ENCODE peak calls at places on chromosome X, in seven cellular contexts. One of them, this sample, is unnamed.
A peak's percentile ranks its signal among the peaks of the same experiment; 100 is the strongest.

GRCh38 chrX:10725071-10725470 is 104.7 kb upstream of the MID1 start:
- DNase-seq in body of pancreas: no peak
- DNase-seq in thoracic aorta: no peak
- DNase-seq in foreskin fibroblast: no peak
- DNase-seq in type B pancreatic cell: no peak
- DNase-seq in tibial artery: no peak
- DNase-seq in kidney: no peak
- DNase-seq in this sample: peak; percentile 8

GRCh38 chrX:138858438-138858837 is 146.9 kb upstream of the FGF13 start:
- DNase-seq in foreskin fibroblast: peak; percentile 1
- DNase-seq in kidney: no peak
- DNase-seq in body of pancreas: no peak
- DNase-seq in type B pancreatic cell: no peak
- DNase-seq in tibial artery: no peak
- DNase-seq in thoracic aorta: no peak
- DNase-seq in this sample: no peak

GRCh38 chrX:15903186-15903681 is 48.6 kb upstream of the AP1S2 start:
- DNase-seq in type B pancreatic cell: no peak
- DNase-seq in foreskin fibroblast: no peak
- DNase-seq in body of pancreas: no peak
- DNase-seq in kidney: no peak
- DNase-seq in tibial artery: no peak
- DNase-seq in thoracic aorta: no peak
- DNase-seq in this sample: peak; percentile 44

GRCh38 chrX:26783512-26784225 is 567.7 kb downstream of the MAGEB5 start:
- DNase-seq in tibial artery: no peak
- DNase-seq in kidney: no peak
- DNase-seq in thoracic aorta: peak; percentile 2
- DNase-seq in foreskin fibroblast: no peak
- DNase-seq in type B pancreatic cell: no peak
- DNase-seq in body of pancreas: peak; percentile 52
- DNase-seq in this sample: peak; percentile 1

GRCh38 chrX:155086202-155086840 is 15.0 kb downstream of the BRCC3 start:
- DNase-seq in kidney: peak; percentile 45
- DNase-seq in type B pancreatic cell: no peak
- DNase-seq in foreskin fibroblast: no peak
- DNase-seq in thoracic aorta: no peak
- DNase-seq in tibial artery: no peak
- DNase-seq in body of pancreas: peak; percentile 57
- DNase-seq in this sample: no peak

GRCh38 chrX:154804564-154804956 is 725 bp downstream of the MPP1 start:
- DNase-seq in type B pancreatic cell: no peak
- DNase-seq in kidney: no peak
- DNase-seq in thoracic aorta: no peak
- DNase-seq in tibial artery: no peak
- DNase-seq in foreskin fibroblast: no peak
- DNase-seq in body of pancreas: no peak
- DNase-seq in this sample: no peak

GRCh38 chrX:140526138-140526537 is 21.3 kb upstream of the SOX3 start:
- DNase-seq in type B pancreatic cell: no peak
- DNase-seq in foreskin fibroblast: no peak
- DNase-seq in body of pancreas: no peak
- DNase-seq in thoracic aorta: no peak
- DNase-seq in tibial artery: no peak
- DNase-seq in kidney: no peak
- DNase-seq in this sample: no peak

GRCh38 chrX:153946910-153947769 is 2.7 kb upstream of the RENBP start:
- DNase-seq in tibial artery: peak; percentile 77
- DNase-seq in body of pancreas: peak; percentile 82
- DNase-seq in kidney: no peak
- DNase-seq in foreskin fibroblast: peak; percentile 54
- DNase-seq in type B pancreatic cell: no peak
- DNase-seq in thoracic aorta: no peak
- DNase-seq in this sample: peak; percentile 85

GRCh38 chrX:42466706-42467105 is 311.3 kb downstream of the PPP1R2C start:
- DNase-seq in thoracic aorta: no peak
- DNase-seq in body of pancreas: no peak
- DNase-seq in type B pancreatic cell: no peak
- DNase-seq in foreskin fibroblast: no peak
- DNase-seq in kidney: no peak
- DNase-seq in tibial artery: no peak
- DNase-seq in this sample: no peak

GRCh38 chrX:13165266-13165665 is 120.8 kb upstream of the FAM9C start:
- DNase-seq in kidney: no peak
- DNase-seq in body of pancreas: no peak
- DNase-seq in tibial artery: no peak
- DNase-seq in type B pancreatic cell: no peak
- DNase-seq in foreskin fibroblast: no peak
- DNase-seq in thoracic aorta: no peak
- DNase-seq in this sample: no peak

GRCh38 chrX:39396358-39396995 is 595.2 kb downstream of the MID1IP1 start:
- DNase-seq in body of pancreas: no peak
- DNase-seq in type B pancreatic cell: no peak
- DNase-seq in tibial artery: no peak
- DNase-seq in thoracic aorta: no peak
- DNase-seq in foreskin fibroblast: no peak
- DNase-seq in kidney: no peak
- DNase-seq in this sample: no peak

GRCh38 chrX:9785944-9786741 is at the start of gene SHROOM2:
- DNase-seq in type B pancreatic cell: no peak
- DNase-seq in tibial artery: no peak
- DNase-seq in body of pancreas: peak; percentile 49
- DNase-seq in kidney: no peak
- DNase-seq in thoracic aorta: no peak
- DNase-seq in foreskin fibroblast: no peak
- DNase-seq in this sample: no peak

GRCh38 chrX:28638775-28639174 is 51.5 kb downstream of the IL1RAPL1 start:
- DNase-seq in body of pancreas: no peak
- DNase-seq in foreskin fibroblast: no peak
- DNase-seq in type B pancreatic cell: no peak
- DNase-seq in kidney: no peak
- DNase-seq in tibial artery: no peak
- DNase-seq in thoracic aorta: no peak
- DNase-seq in this sample: no peak

GRCh38 chrX:19904778-19905367 is 17.5 kb upstream of the SH3KBP1 start:
- DNase-seq in body of pancreas: peak; percentile 46
- DNase-seq in tibial artery: no peak
- DNase-seq in type B pancreatic cell: peak; percentile 11
- DNase-seq in foreskin fibroblast: no peak
- DNase-seq in thoracic aorta: no peak
- DNase-seq in kidney: no peak
- DNase-seq in this sample: peak; percentile 52

GRCh38 chrX:120797201-120797938 is 78.3 kb downstream of the CT47B1 start:
- DNase-seq in thoracic aorta: no peak
- DNase-seq in kidney: no peak
- DNase-seq in type B pancreatic cell: no peak
- DNase-seq in tibial artery: no peak
- DNase-seq in body of pancreas: no peak
- DNase-seq in foreskin fibroblast: no peak
- DNase-seq in this sample: no peak

DNA sequence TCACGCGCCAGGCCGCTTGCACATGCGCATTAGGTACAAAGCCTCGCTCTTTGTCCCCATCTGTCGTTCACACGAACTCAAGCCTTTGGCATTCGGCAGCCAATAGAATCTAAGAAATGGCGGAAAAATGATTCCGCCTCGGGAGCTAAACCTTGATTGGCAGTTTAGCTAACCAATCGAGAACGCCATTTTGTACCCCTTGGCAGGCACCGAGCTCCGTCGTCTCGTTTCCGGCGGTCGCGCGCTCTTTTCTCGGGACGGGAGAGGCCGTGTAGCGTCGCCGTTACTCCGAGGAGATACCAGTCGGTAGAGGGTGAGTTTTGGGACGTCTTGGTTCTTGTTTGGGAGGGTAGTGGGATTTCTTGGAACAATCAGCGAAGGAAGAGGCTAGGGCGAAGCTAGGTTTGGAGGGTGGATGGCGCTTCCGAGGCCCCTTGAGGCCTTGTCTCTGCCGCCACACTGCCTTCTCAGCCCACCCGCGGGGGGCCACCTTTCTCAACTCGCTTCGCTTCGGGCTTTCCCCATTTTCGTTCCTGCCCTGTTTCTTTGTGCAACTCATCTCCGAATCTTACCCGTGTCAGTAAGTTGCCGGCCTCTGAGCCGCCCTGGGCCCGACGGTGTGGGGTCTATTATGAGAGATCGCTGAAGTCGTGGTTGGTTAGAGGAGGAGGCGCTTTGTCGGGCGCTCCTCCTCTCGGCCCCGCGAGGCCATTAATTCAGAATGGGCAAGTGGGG is at the start of gene NONO:
- DNase-seq in type B pancreatic cell: peak; percentile 83
- DNase-seq in foreskin fibroblast: peak; percentile 98
- DNase-seq in body of pancreas: peak; percentile 86
- DNase-seq in tibial artery: peak; percentile 91
- DNase-seq in kidney: peak; percentile 92
- DNase-seq in thoracic aorta: peak; percentile 51
- DNase-seq in this sample: peak; percentile 83
- TF ChIP-seq CTCF in type B pancreatic cell: no peak
- TF ChIP-seq CTCF in foreskin fibroblast: no peak
- TF ChIP-seq CTCF in body of pancreas: no peak
- TF ChIP-seq CTCF in tibial artery: no peak
- TF ChIP-seq CTCF in kidney: no peak
- TF ChIP-seq CTCF in thoracic aorta: no peak
- TF ChIP-seq CTCF in this sample: no peak

GRCh38 chrX:68669094-68669830 is 21.8 kb downstream of the STARD8 start:
- DNase-seq in type B pancreatic cell: no peak
- DNase-seq in thoracic aorta: no peak
- DNase-seq in foreskin fibroblast: no peak
- DNase-seq in kidney: no peak
- DNase-seq in tibial artery: no peak
- DNase-seq in body of pancreas: no peak
- DNase-seq in this sample: no peak

GRCh38 chrX:68660746-68661145 is 13.3 kb downstream of the STARD8 start:
- DNase-seq in type B pancreatic cell: no peak
- DNase-seq in kidney: no peak
- DNase-seq in tibial artery: no peak
- DNase-seq in body of pancreas: no peak
- DNase-seq in thoracic aorta: no peak
- DNase-seq in foreskin fibroblast: no peak
- DNase-seq in this sample: no peak

GRCh38 chrX:68669872-68670271 is 22.4 kb downstream of the STARD8 start:
- DNase-seq in foreskin fibroblast: no peak
- DNase-seq in thoracic aorta: no peak
- DNase-seq in type B pancreatic cell: no peak
- DNase-seq in tibial artery: no peak
- DNase-seq in body of pancreas: no peak
- DNase-seq in kidney: no peak
- DNase-seq in this sample: no peak

GRCh38 chrX:68666580-68666979 is 19.1 kb downstream of the STARD8 start:
- DNase-seq in type B pancreatic cell: no peak
- DNase-seq in thoracic aorta: no peak
- DNase-seq in body of pancreas: no peak
- DNase-seq in kidney: no peak
- DNase-seq in tibial artery: peak; percentile 70
- DNase-seq in foreskin fibroblast: no peak
- DNase-seq in this sample: no peak

DNA sequence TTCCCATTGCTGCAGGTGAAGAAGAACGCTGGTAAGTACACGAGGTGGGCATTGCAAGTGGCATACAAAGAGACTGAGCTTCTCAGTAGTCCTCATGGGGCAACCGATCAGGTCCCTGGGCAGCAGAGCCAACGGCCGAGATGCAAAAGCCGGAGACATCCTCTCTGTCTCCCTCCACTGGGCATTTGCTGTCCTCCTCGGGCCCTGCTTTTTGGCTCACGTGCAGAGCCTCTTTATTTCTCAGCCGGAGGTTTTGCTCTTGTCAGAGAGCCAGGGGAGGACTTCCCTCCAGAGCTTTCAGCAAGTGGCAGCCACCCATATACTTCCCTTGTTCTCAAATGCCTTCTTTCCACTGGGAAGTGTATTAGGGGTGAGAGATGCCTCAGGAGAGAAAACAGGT is 18.0 kb downstream of the STARD8 start:
- DNase-seq in kidney: no peak
- DNase-seq in type B pancreatic cell: no peak
- DNase-seq in tibial artery: no peak
- DNase-seq in foreskin fibroblast: no peak
- DNase-seq in body of pancreas: no peak
- DNase-seq in thoracic aorta: no peak
- DNase-seq in this sample: no peak
- TF ChIP-seq CTCF in kidney: no peak
- TF ChIP-seq CTCF in type B pancreatic cell: peak; percentile 15
- TF ChIP-seq CTCF in tibial artery: no peak
- TF ChIP-seq CTCF in foreskin fibroblast: no peak
- TF ChIP-seq CTCF in body of pancreas: no peak
- TF ChIP-seq CTCF in thoracic aorta: no peak
- TF ChIP-seq CTCF in this sample: no peak

GRCh38 chrX:38256019-38256418 is 35.3 kb upstream of the SRPX start:
- DNase-seq in thoracic aorta: no peak
- DNase-seq in kidney: no peak
- DNase-seq in tibial artery: no peak
- DNase-seq in body of pancreas: no peak
- DNase-seq in foreskin fibroblast: no peak
- DNase-seq in type B pancreatic cell: no peak
- DNase-seq in this sample: no peak

GRCh38 chrX:38262715-38263620 is 42.3 kb upstream of the SRPX start:
- DNase-seq in thoracic aorta: no peak
- DNase-seq in type B pancreatic cell: no peak
- DNase-seq in kidney: no peak
- DNase-seq in foreskin fibroblast: peak; percentile 47
- DNase-seq in tibial artery: no peak
- DNase-seq in body of pancreas: no peak
- DNase-seq in this sample: no peak

GRCh38 chrX:38260231-38260630 is 39.6 kb upstream of the SRPX start:
- DNase-seq in body of pancreas: peak; percentile 16
- DNase-seq in thoracic aorta: no peak
- DNase-seq in type B pancreatic cell: no peak
- DNase-seq in kidney: no peak
- DNase-seq in foreskin fibroblast: no peak
- DNase-seq in tibial artery: no peak
- DNase-seq in this sample: peak; percentile 52
- TF ChIP-seq CTCF in body of pancreas: peak; percentile 33
- TF ChIP-seq CTCF in thoracic aorta: no peak
- TF ChIP-seq CTCF in type B pancreatic cell: peak; percentile 44
- TF ChIP-seq CTCF in kidney: no peak
- TF ChIP-seq CTCF in foreskin fibroblast: peak; percentile 32
- TF ChIP-seq CTCF in tibial artery: no peak
- TF ChIP-seq CTCF in this sample: peak; percentile 32

DNA sequence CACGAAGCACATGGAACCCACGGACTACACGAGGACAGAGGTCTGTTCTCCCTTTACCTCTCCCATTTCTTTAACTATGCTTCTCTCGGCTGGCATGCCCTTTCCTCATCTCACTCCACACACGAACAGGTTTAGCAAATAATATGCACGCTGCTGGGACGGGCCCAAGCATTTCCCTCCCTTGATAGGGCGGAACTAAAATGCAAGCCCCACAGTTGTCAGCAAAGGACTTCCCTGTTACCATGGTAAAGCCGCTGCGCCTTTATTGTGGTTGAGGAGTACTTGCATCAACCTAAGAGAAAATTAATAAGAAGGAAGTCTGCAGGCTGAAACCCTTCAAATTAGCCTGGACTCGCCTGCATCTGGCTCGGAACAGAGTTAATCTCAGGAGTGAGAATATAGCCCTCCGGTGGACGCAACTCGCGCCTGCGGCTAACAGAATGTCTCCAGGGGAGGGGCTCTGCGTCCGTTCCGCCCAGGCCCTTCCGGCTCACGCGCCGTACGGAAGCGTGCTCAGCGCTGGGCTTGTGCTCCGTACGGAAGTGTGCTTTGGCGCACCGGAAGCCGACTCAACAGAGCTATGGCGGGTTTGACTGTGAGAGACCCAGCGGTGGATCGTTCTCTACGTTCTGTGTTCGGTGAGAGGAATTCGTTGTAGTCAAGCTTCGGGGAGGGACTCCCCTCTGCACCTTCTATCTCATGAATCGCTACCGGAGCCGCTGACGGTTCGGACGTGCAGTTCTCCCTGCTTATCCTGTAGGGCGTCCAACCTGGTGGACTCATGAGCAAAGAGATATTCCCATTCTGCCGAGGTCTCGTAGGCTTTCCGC is at the start of gene CSTF2:
- DNase-seq in thoracic aorta: peak; percentile 6
- DNase-seq in body of pancreas: peak; percentile 84
- DNase-seq in tibial artery: peak; percentile 80
- DNase-seq in kidney: peak; percentile 93
- DNase-seq in type B pancreatic cell: peak; percentile 78
- DNase-seq in foreskin fibroblast: peak; percentile 76
- DNase-seq in this sample: peak; percentile 74
- TF ChIP-seq CTCF in thoracic aorta: peak; percentile 14
- TF ChIP-seq CTCF in body of pancreas: peak; percentile 37
- TF ChIP-seq CTCF in tibial artery: peak; percentile 14
- TF ChIP-seq CTCF in kidney: no peak
- TF ChIP-seq CTCF in type B pancreatic cell: peak; percentile 48
- TF ChIP-seq CTCF in foreskin fibroblast: no peak
- TF ChIP-seq CTCF in this sample: no peak

This sample was measured in GM20000.